ENCODE peak calls at places on chromosomes 11 and 22, in six cellular contexts. One of them, this sample, is unnamed.

GRCh38 chr22:45203150-45203974 is 37.3 kb downstream of the KIAA0930 start:
- DNase-seq in glutamatergic neuron: no peak
- DNase-seq in colonic mucosa: no peak
- DNase-seq in astrocyte: no peak
- DNase-seq in progenitor cell of endocrine pancreas: no peak
- DNase-seq in Calu3: no peak
- DNase-seq in this sample: no peak

GRCh38 chr11:90805172-90805571 is 582.3 kb upstream of the CHORDC1 start:
- DNase-seq in progenitor cell of endocrine pancreas: no peak
- DNase-seq in colonic mucosa: no peak
- DNase-seq in glutamatergic neuron: no peak
- DNase-seq in astrocyte: no peak
- DNase-seq in Calu3: no peak
- DNase-seq in this sample: no peak

GRCh38 chr11:126608626-126609010 is 253.1 kb downstream of the ST3GAL4 start:
- DNase-seq in progenitor cell of endocrine pancreas: no peak
- DNase-seq in astrocyte: no peak
- DNase-seq in Calu3: no peak
- DNase-seq in colonic mucosa: no peak
- DNase-seq in glutamatergic neuron: no peak
- DNase-seq in this sample: no peak

GRCh38 chr11:23314162-23314561 is 453.9 kb upstream of the CCDC179 start:
- DNase-seq in Calu3: no peak
- DNase-seq in glutamatergic neuron: no peak
- DNase-seq in progenitor cell of endocrine pancreas: no peak
- DNase-seq in colonic mucosa: no peak
- DNase-seq in astrocyte: no peak
- DNase-seq in this sample: no peak

GRCh38 chr11:46099973-46100335 is 21.3 kb downstream of the PHF21A start:
- DNase-seq in astrocyte: peak; percentile 42
- DNase-seq in glutamatergic neuron: no peak
- DNase-seq in colonic mucosa: no peak
- DNase-seq in progenitor cell of endocrine pancreas: no peak
- DNase-seq in Calu3: no peak
- DNase-seq in this sample: no peak

GRCh38 chr11:69008774-69009440 is 4.1 kb downstream of the MRGPRF start:
- DNase-seq in colonic mucosa: peak; percentile 80
- DNase-seq in glutamatergic neuron: no peak
- DNase-seq in progenitor cell of endocrine pancreas: no peak
- DNase-seq in astrocyte: peak; percentile 98
- DNase-seq in Calu3: peak; percentile 80
- DNase-seq in this sample: no peak

GRCh38 chr11:110896358-110896757 is 184.1 kb upstream of the ARHGAP20 start:
- DNase-seq in progenitor cell of endocrine pancreas: no peak
- DNase-seq in glutamatergic neuron: no peak
- DNase-seq in Calu3: no peak
- DNase-seq in astrocyte: peak; percentile 93
- DNase-seq in colonic mucosa: no peak
- DNase-seq in this sample: no peak

GRCh38 chr22:37269930-37270678 is 12.2 kb upstream of the CYTH4 start:
- DNase-seq in progenitor cell of endocrine pancreas: no peak
- DNase-seq in colonic mucosa: no peak
- DNase-seq in Calu3: no peak
- DNase-seq in glutamatergic neuron: no peak
- DNase-seq in astrocyte: no peak
- DNase-seq in this sample: no peak

GRCh38 chr11:128802358-128802981 is 64.6 kb downstream of the KCNJ1 start:
- DNase-seq in Calu3: peak; percentile 22
- DNase-seq in glutamatergic neuron: peak; percentile 59
- DNase-seq in astrocyte: no peak
- DNase-seq in progenitor cell of endocrine pancreas: no peak
- DNase-seq in colonic mucosa: no peak
- DNase-seq in this sample: peak; percentile 40

GRCh38 chr11:72750086-72750485 is 2.1 kb downstream of the ARAP1 start:
- DNase-seq in Calu3: no peak
- DNase-seq in glutamatergic neuron: no peak
- DNase-seq in colonic mucosa: no peak
- DNase-seq in astrocyte: no peak
- DNase-seq in progenitor cell of endocrine pancreas: peak; percentile 31
- DNase-seq in this sample: peak; percentile 61

GRCh38 chr11:5938603-5938965 is 3.5 kb upstream of the OR56A3 start:
- DNase-seq in progenitor cell of endocrine pancreas: no peak
- DNase-seq in glutamatergic neuron: no peak
- DNase-seq in astrocyte: no peak
- DNase-seq in colonic mucosa: no peak
- DNase-seq in Calu3: no peak
- DNase-seq in this sample: no peak

GRCh38 chr11:117194267-117194666 is 4.9 kb upstream of the TAGLN start:
- DNase-seq in glutamatergic neuron: no peak
- DNase-seq in colonic mucosa: no peak
- DNase-seq in progenitor cell of endocrine pancreas: no peak
- DNase-seq in Calu3: no peak
- DNase-seq in astrocyte: no peak
- DNase-seq in this sample: no peak

GRCh38 chr22:39087881-39088687 is 9.0 kb upstream of the APOBEC3H start:
- DNase-seq in Calu3: no peak
- DNase-seq in colonic mucosa: no peak
- DNase-seq in astrocyte: no peak
- DNase-seq in progenitor cell of endocrine pancreas: no peak
- DNase-seq in glutamatergic neuron: peak; percentile 60
- DNase-seq in this sample: peak; percentile 14

GRCh38 chr11:34599406-34599901 is 21.4 kb upstream of the EHF start:
- DNase-seq in colonic mucosa: no peak
- DNase-seq in astrocyte: peak; percentile 88
- DNase-seq in progenitor cell of endocrine pancreas: no peak
- DNase-seq in Calu3: peak; percentile 52
- DNase-seq in glutamatergic neuron: no peak
- DNase-seq in this sample: no peak

GRCh38 chr22:50267591-50268390 is 2.4 kb downstream of the MAPK11 start:
- DNase-seq in glutamatergic neuron: peak; percentile 71
- DNase-seq in Calu3: no peak
- DNase-seq in progenitor cell of endocrine pancreas: no peak
- DNase-seq in astrocyte: no peak
- DNase-seq in colonic mucosa: peak; percentile 73
- DNase-seq in this sample: no peak

GRCh38 chr22:50417544-50417943 is 57.3 kb downstream of the SBF1 start:
- DNase-seq in glutamatergic neuron: no peak
- DNase-seq in astrocyte: peak; percentile 14
- DNase-seq in colonic mucosa: no peak
- DNase-seq in Calu3: no peak
- DNase-seq in progenitor cell of endocrine pancreas: no peak
- DNase-seq in this sample: no peak

GRCh38 chr11:28132541-28132940 is 24.4 kb downstream of the METTL15 start:
- DNase-seq in colonic mucosa: no peak
- DNase-seq in glutamatergic neuron: no peak
- DNase-seq in progenitor cell of endocrine pancreas: no peak
- DNase-seq in Calu3: no peak
- DNase-seq in astrocyte: no peak
- DNase-seq in this sample: no peak

GRCh38 chr11:119782673-119783072 is 53.7 kb upstream of the NECTIN1 start:
- DNase-seq in progenitor cell of endocrine pancreas: no peak
- DNase-seq in Calu3: no peak
- DNase-seq in glutamatergic neuron: no peak
- DNase-seq in colonic mucosa: no peak
- DNase-seq in astrocyte: peak; percentile 62
- DNase-seq in this sample: no peak

GRCh38 chr11:28366549-28367341 is 258.6 kb downstream of the METTL15 start:
- DNase-seq in astrocyte: peak; percentile 46
- DNase-seq in progenitor cell of endocrine pancreas: no peak
- DNase-seq in glutamatergic neuron: no peak
- DNase-seq in Calu3: no peak
- DNase-seq in colonic mucosa: no peak
- DNase-seq in this sample: no peak

GRCh38 chr11:64359712-64360402 is 895 bp downstream of the RPS6KA4 start:
- DNase-seq in colonic mucosa: no peak
- DNase-seq in progenitor cell of endocrine pancreas: no peak
- DNase-seq in glutamatergic neuron: no peak
- DNase-seq in Calu3: no peak
- DNase-seq in astrocyte: no peak
- DNase-seq in this sample: no peak

GRCh38 chr11:62708423-62709261 is 1.2 kb downstream of the GNG3 start:
- DNase-seq in glutamatergic neuron: peak; percentile 29
- DNase-seq in progenitor cell of endocrine pancreas: no peak
- DNase-seq in astrocyte: no peak
- DNase-seq in Calu3: no peak
- DNase-seq in colonic mucosa: peak; percentile 59
- DNase-seq in this sample: no peak

GRCh38 chr11:116874251-116874650 is 36.8 kb upstream of the APOA1 start:
- DNase-seq in colonic mucosa: no peak
- DNase-seq in Calu3: no peak
- DNase-seq in glutamatergic neuron: no peak
- DNase-seq in astrocyte: peak; percentile 71
- DNase-seq in progenitor cell of endocrine pancreas: no peak
- DNase-seq in this sample: no peak

GRCh38 chr11:85914425-85914824 is 59.2 kb downstream of the CCDC83 start:
- DNase-seq in glutamatergic neuron: no peak
- DNase-seq in Calu3: no peak
- DNase-seq in colonic mucosa: no peak
- DNase-seq in astrocyte: no peak
- DNase-seq in progenitor cell of endocrine pancreas: no peak
- DNase-seq in this sample: no peak

GRCh38 chr22:49894321-49895072 is 23.7 kb downstream of the ALG12 start:
- DNase-seq in astrocyte: no peak
- DNase-seq in progenitor cell of endocrine pancreas: no peak
- DNase-seq in colonic mucosa: no peak
- DNase-seq in glutamatergic neuron: no peak
- DNase-seq in Calu3: no peak
- DNase-seq in this sample: no peak

GRCh38 chr11:422249-422656 is 7.5 kb upstream of the SIGIRR start:
- DNase-seq in colonic mucosa: no peak
- DNase-seq in Calu3: no peak
- DNase-seq in glutamatergic neuron: no peak
- DNase-seq in astrocyte: no peak
- DNase-seq in progenitor cell of endocrine pancreas: no peak
- DNase-seq in this sample: no peak

DNA sequence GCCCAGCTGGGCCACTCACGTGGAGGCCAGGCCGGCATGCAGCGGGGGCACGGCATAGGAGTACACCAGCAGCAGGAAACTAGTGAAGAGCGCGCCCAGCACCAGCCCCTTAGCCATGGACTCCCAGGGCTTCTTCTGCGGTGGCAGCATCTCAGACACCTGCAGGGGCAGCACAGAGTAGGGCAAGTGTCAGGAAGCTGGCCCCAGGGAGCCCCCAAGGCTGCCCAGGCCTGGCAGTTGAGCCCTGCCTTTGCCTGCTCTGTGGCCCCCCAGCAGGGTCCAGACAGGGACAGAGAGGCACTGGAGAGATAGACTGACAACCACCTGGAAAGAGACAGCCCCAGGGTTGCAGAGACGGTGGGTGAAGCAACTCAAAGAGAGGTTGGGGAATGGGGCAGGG is 10.7 kb upstream of the SEC14L6 start:
- DNase-seq in Calu3: no peak
- DNase-seq in glutamatergic neuron: no peak
- DNase-seq in progenitor cell of endocrine pancreas: no peak
- DNase-seq in astrocyte: no peak
- DNase-seq in colonic mucosa: no peak
- DNase-seq in this sample: no peak
- TF ChIP-seq CTCF in Calu3: no peak
- TF ChIP-seq CTCF in glutamatergic neuron: no peak
- TF ChIP-seq CTCF in progenitor cell of endocrine pancreas: no peak
- TF ChIP-seq CTCF in astrocyte: no peak
- TF ChIP-seq CTCF in colonic mucosa: no peak
- TF ChIP-seq CTCF in this sample: no peak

GRCh38 chr11:20337526-20338154 is 25.9 kb upstream of the HTATIP2 start:
- DNase-seq in glutamatergic neuron: peak; percentile 44
- DNase-seq in progenitor cell of endocrine pancreas: no peak
- DNase-seq in colonic mucosa: no peak
- DNase-seq in Calu3: peak; percentile 16
- DNase-seq in astrocyte: peak; percentile 12
- DNase-seq in this sample: peak; percentile 34
- TF ChIP-seq CTCF in glutamatergic neuron: peak; percentile 39
- TF ChIP-seq CTCF in progenitor cell of endocrine pancreas: peak; percentile 65
- TF ChIP-seq CTCF in colonic mucosa: no peak
- TF ChIP-seq CTCF in Calu3: peak; percentile 12
- TF ChIP-seq CTCF in astrocyte: peak; percentile 42
- TF ChIP-seq CTCF in this sample: peak; percentile 67

GRCh38 chr22:24587251-24587650 is 5.6 kb downstream of the LRRC75B start:
- DNase-seq in glutamatergic neuron: no peak
- DNase-seq in Calu3: no peak
- DNase-seq in astrocyte: no peak
- DNase-seq in progenitor cell of endocrine pancreas: no peak
- DNase-seq in colonic mucosa: no peak
- DNase-seq in this sample: no peak
- TF ChIP-seq CTCF in glutamatergic neuron: no peak
- TF ChIP-seq CTCF in Calu3: no peak
- TF ChIP-seq CTCF in astrocyte: no peak
- TF ChIP-seq CTCF in progenitor cell of endocrine pancreas: no peak
- TF ChIP-seq CTCF in colonic mucosa: no peak
- TF ChIP-seq CTCF in this sample: no peak

GRCh38 chr11:78417175-78417887 is at the start of gene GAB2:
- DNase-seq in colonic mucosa: peak; percentile 61
- DNase-seq in glutamatergic neuron: no peak
- DNase-seq in astrocyte: no peak
- DNase-seq in progenitor cell of endocrine pancreas: peak; percentile 49
- DNase-seq in Calu3: peak; percentile 50
- DNase-seq in this sample: no peak

GRCh38 chr11:78416285-78417174 is 1.1 kb downstream of the GAB2 start:
- DNase-seq in colonic mucosa: peak; percentile 90
- DNase-seq in astrocyte: peak; percentile 73
- DNase-seq in progenitor cell of endocrine pancreas: peak; percentile 75
- DNase-seq in Calu3: peak; percentile 88
- DNase-seq in glutamatergic neuron: peak; percentile 88
- DNase-seq in this sample: peak; percentile 75

GRCh38 chr11:78415338-78415737 is 2.3 kb downstream of the GAB2 start:
- DNase-seq in colonic mucosa: no peak
- DNase-seq in astrocyte: no peak
- DNase-seq in glutamatergic neuron: no peak
- DNase-seq in progenitor cell of endocrine pancreas: no peak
- DNase-seq in Calu3: no peak
- DNase-seq in this sample: no peak

GRCh38 chr11:78417888-78418583 is 416 bp upstream of the GAB2 start:
- DNase-seq in progenitor cell of endocrine pancreas: peak; percentile 90
- DNase-seq in glutamatergic neuron: peak; percentile 92
- DNase-seq in colonic mucosa: peak; percentile 79
- DNase-seq in Calu3: peak; percentile 86
- DNase-seq in astrocyte: peak; percentile 44
- DNase-seq in this sample: peak; percentile 75

GRCh38 chr11:78414321-78415051 is 3.1 kb downstream of the GAB2 start:
- DNase-seq in Calu3: no peak
- DNase-seq in colonic mucosa: no peak
- DNase-seq in glutamatergic neuron: no peak
- DNase-seq in astrocyte: no peak
- DNase-seq in progenitor cell of endocrine pancreas: no peak
- DNase-seq in this sample: no peak
- TF ChIP-seq CTCF in Calu3: peak; percentile 47
- TF ChIP-seq CTCF in colonic mucosa: peak; percentile 69
- TF ChIP-seq CTCF in glutamatergic neuron: peak; percentile 75
- TF ChIP-seq CTCF in astrocyte: peak; percentile 64
- TF ChIP-seq CTCF in progenitor cell of endocrine pancreas: peak; percentile 68
- TF ChIP-seq CTCF in this sample: peak; percentile 79

GRCh38 chr22:32951081-32951806 is 106.9 kb downstream of the SYN3 start:
- DNase-seq in progenitor cell of endocrine pancreas: no peak
- DNase-seq in glutamatergic neuron: peak; percentile 51
- DNase-seq in astrocyte: no peak
- DNase-seq in colonic mucosa: no peak
- DNase-seq in Calu3: no peak
- DNase-seq in this sample: no peak
- TF ChIP-seq CTCF in progenitor cell of endocrine pancreas: no peak
- TF ChIP-seq CTCF in glutamatergic neuron: peak; percentile 34
- TF ChIP-seq CTCF in astrocyte: no peak
- TF ChIP-seq CTCF in colonic mucosa: no peak
- TF ChIP-seq CTCF in Calu3: no peak
- TF ChIP-seq CTCF in this sample: peak; percentile 29

This sample was measured in neural crest cell.